ENCODE peak calls at places on chromosomes 12 and 14, in four cellular contexts. H is HCT116, I is thyroid gland, P is pancreas. T is an unnamed sample.
A peak's percentile ranks its signal among the peaks of the same experiment; 100 is the strongest.

GRCh38 chr12:107356266-107356936 is 263.1 kb upstream of the CRY1 start:
- DNase-seq in H (no peak), P (no peak), I (peak; percentile 51), T (no peak)

GRCh38 chr14:91796622-91797347 is 64.9 kb upstream of the CATSPERB start:
- DNase-seq in H (no peak), P (no peak), I (no peak), T (no peak)

GRCh38 chr14:74570696-74571095 is 41.3 kb downstream of the LTBP2 start:
- DNase-seq in P (no peak), H (no peak), I (peak; percentile 77), T (no peak)

GRCh38 chr12:6192604-6193380 is 7.4 kb upstream of the CD9 start:
- DNase-seq in I (no peak), P (no peak), H (no peak), T (no peak)

GRCh38 chr14:100104523-100105300 is 39.5 kb downstream of the EVL start:
- DNase-seq in I (no peak), H (no peak), P (no peak), T (no peak)

GRCh38 chr12:15699886-15700285 is 89.3 kb downstream of the EPS8 start:
- DNase-seq in H (no peak), P (no peak), I (no peak), T (no peak)

GRCh38 chr12:124654666-124655316 is 87.4 kb upstream of the NCOR2 start:
- DNase-seq in P (peak; percentile 73), I (peak; percentile 91), H (no peak), T (no peak)

GRCh38 chr14:104283197-104284106 is 145.1 kb downstream of the KIF26A start:
- DNase-seq in I (no peak), H (no peak), P (no peak), T (peak; percentile 71)

GRCh38 chr14:100250732-100251465 is 12.0 kb downstream of the YY1 start:
- DNase-seq in P (no peak), H (no peak), I (no peak), T (no peak)

GRCh38 chr12:132432721-132433577 is 57.0 kb upstream of the FBRSL1 start:
- DNase-seq in H (no peak), I (no peak), P (peak; percentile 41), T (no peak)

GRCh38 chr12:5944053-5944452 is 1.0 kb downstream of the ANO2 start:
- DNase-seq in H (no peak), I (no peak), P (no peak), T (no peak)

GRCh38 chr12:37666069-37666781 is 650.3 kb upstream of the ALG10B start:
- DNase-seq in H (no peak), I (no peak), P (no peak), T (no peak)

GRCh38 chr12:105935981-105936380 is 202.8 kb downstream of the NUAK1 start:
- DNase-seq in I (no peak), P (no peak), H (no peak), T (no peak)

GRCh38 chr12:7142057-7142644 is 12.0 kb downstream of the CLSTN3 start:
- DNase-seq in I (peak; percentile 51), P (no peak), H (no peak), T (peak; percentile 73)

GRCh38 chr12:12266389-12266872 is 413 bp downstream of the LRP6 start:
- DNase-seq in H (no peak), P (no peak), I (no peak), T (no peak)

GRCh38 chr12:67728296-67728666 is 79.7 kb downstream of the DYRK2 start:
- DNase-seq in P (no peak), H (no peak), I (no peak), T (no peak)

GRCh38 chr12:24244801-24245200 is 295.3 kb upstream of the SOX5 start:
- DNase-seq in P (no peak), H (no peak), I (no peak), T (no peak)

GRCh38 chr12:130710001-130710732 is 5.9 kb downstream of the RIMBP2 start:
- DNase-seq in H (no peak), I (no peak), P (no peak), T (no peak)

GRCh38 chr12:34607520-34608195 is 585.4 kb downstream of the ALG10 start:
- DNase-seq in I (no peak), P (peak; percentile 14), H (no peak), T (peak; percentile 14)

GRCh38 chr14:68548194-68549056 is 244.4 kb downstream of the ZFP36L1 start:
- DNase-seq in H (peak; percentile 82), I (no peak), P (peak; percentile 48), T (peak; percentile 60)

GRCh38 chr14:68924392-68925158 is 54.5 kb downstream of the ACTN1 start:
- DNase-seq in I (no peak), P (peak; percentile 4), H (no peak), T (no peak)

GRCh38 chr12:114834621-114835020 is 150.6 kb upstream of the TBX3 start:
- DNase-seq in H (no peak), I (no peak), P (no peak), T (no peak)

GRCh38 chr14:103393687-103394626 is 8.7 kb downstream of the MARK3 start:
- DNase-seq in P (no peak), I (peak; percentile 54), H (no peak), T (no peak)

GRCh38 chr14:26773906-26774593 is 176.2 kb upstream of the NOVA1 start:
- DNase-seq in H (no peak), I (no peak), P (no peak), T (no peak)

GRCh38 chr12:3043406-3043805 is 33.8 kb upstream of the TSPAN9 start:
- DNase-seq in H (no peak), P (no peak), I (no peak), T (no peak)

GRCh38 chr12:93541578-93542217 is 30.8 kb upstream of the SOCS2 start:
- DNase-seq in P (no peak), I (peak; percentile 47), H (no peak), T (no peak)

GRCh38 chr12:11499802-11500201 is 104.4 kb upstream of the PRB2 start:
- DNase-seq in I (no peak), P (no peak), H (no peak), T (no peak)

GRCh38 chr14:104138891-104139459 is 588 bp downstream of the KIF26A start:
- DNase-seq in P (peak; percentile 44), I (no peak), H (no peak), T (no peak)

GRCh38 chr12:14238224-14238792 is 127.2 kb upstream of the ATF7IP start:
- DNase-seq in P (no peak), H (no peak), I (no peak), T (peak; percentile 31)

GRCh38 chr12:69630191-69630590 is 19.5 kb upstream of the LRRC10 start:
- DNase-seq in P (no peak), I (no peak), H (no peak), T (no peak)

GRCh38 chr14:51318777-51319176 is 78.7 kb downstream of the TMX1 start:
- DNase-seq in P (no peak), I (no peak), H (no peak), T (no peak)

GRCh38 chr12:114407034-114407420 is 1.1 kb upstream of the TBX5 start:
- DNase-seq in P (no peak), H (no peak), I (no peak), T (no peak)

GRCh38 chr12:87931764-87932163 is 97.4 kb downstream of the C12orf50 start:
- DNase-seq in I (no peak), H (no peak), P (no peak), T (no peak)

GRCh38 chr14:67704484-67705089 is 2.9 kb downstream of the RDH12 start:
- DNase-seq in P (no peak), H (peak; percentile 72), I (no peak), T (peak; percentile 61)

GRCh38 chr12:56188786-56189335 is 422 bp downstream of the SMARCC2 start:
- DNase-seq in P (no peak), H (no peak), I (no peak), T (peak; percentile 75)

DNA sequence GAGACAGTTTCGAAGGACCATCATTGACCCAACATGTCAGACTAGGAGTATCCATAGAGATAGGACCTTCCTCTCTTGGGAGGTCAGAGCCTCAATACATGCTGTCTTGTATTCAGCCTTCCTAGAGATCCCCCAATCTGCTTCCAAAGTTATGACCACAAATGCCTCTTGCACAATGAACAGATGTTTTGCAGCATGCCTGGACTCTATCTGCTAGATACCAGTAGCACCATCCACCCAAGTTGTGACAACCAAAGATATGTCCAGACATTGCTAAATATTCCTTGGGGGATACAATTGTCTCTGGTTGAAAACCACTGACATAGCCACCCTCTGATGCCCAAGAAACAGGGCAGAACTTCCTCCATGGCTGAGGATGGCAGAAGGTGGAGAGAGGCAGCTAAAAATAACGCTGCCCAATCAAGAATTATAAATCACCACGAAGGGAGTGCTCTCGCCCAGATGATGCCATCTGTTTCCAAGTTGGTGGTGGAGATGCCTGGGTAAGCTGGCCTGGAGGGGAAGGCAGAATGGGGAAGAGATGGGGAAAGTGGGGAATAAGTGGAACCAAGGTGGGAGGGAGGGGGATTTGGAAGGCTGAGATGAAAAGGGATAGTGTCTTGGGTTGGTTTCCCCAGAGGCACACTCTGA is 42.9 kb upstream of the NOS1 start:
- DNase-seq in H (no peak), I (no peak), P (no peak), T (no peak)
- H3K9me3 ChIP-seq in H (peaks cover 5% of the 10 kb centered on the region), I (no peaks in the 10 kb centered on the region), P (no peaks in the 10 kb centered on the region), T (no peaks in the 10 kb centered on the region)

DNA sequence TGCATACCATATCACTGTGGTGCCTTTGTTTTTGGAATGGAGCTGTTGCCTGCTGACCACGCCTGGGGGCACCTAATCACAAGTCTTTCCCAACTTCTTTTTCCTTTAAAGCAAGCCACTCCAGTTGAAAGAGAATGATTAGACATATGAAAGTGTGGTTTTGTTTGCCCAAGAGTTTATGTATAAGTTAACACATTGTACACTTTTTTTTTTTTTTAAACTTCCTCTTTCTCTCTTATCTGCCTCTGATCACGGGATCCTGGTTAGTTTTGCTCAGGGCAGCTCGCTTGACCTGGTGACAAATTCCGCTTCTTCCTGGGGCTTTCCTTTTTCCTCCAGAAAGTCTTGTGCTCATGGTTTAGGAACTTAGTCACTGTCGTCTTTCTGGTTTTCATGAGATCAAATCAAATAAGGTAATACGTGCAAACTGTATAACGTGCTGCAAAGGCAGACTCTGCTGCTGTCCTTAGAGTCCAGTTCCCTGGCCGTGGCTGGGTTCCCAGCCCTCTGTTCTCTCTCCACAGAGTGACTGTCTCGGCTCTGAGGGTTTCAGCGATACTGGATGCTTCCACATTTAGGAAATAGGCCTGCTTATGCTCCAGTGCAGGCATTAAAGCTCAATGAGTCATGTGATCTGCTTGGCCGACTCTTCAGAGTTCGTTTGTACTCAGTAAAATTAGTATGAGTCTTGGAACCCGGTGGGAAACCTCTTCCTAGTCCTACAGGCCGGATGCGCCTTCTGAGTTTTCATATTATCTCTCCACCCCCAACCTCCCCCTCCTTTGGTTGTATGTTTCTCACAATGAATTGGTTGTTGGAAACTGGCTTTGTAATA is 15.2 kb downstream of the RASSF3 start:
- DNase-seq in H (peak; percentile 60), P (peak; percentile 43), I (peak; percentile 45), T (no peak)
- TF ChIP-seq CTCF in H (no peak), P (no peak), I (no peak), T (no peak)

DNA sequence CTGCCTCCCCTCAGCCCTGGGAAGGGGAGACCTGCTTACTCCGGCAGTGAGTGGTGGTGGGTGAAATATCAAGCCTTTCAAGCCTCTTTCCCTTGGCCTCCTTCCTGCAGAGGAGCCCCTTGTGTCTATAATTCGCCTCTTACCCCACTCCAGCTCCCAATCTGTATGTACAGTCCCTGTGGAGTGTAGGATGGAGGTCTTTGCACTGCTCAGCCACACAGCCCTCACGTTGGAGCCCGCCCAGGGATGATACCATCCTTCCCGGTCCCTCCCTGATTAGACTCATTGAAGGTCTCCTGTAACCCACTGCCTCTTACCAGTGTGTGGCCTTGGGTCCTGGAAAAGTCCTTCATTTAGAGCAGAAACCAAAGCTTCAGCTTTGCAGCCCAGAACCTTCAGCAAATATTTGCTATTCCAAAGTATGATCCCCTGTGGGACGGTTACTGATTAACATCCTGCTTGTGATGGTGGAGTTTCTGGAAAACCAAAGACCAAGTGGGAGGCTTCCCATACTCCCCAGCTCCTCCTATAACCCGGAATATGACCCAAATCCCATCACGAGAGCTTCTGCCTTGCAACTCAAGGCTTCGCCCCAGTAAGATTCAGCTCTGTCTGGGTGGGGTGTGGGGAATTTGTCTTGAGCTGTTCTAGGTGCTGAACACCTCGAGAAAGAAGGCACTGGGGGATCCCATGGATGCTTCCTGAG is at the start of gene SERPINA10:
- DNase-seq in H (no peak), I (no peak), P (no peak), T (no peak)
- H3K4me1 ChIP-seq in H (no peaks in the 10 kb centered on the region), I (no peaks in the 10 kb centered on the region), P (peaks cover 4% of the 10 kb centered on the region), T (peaks cover 11% of the 10 kb centered on the region)

GRCh38 chr14:105883066-105884005 is 357.0 kb downstream of the TMEM121 start:
- DNase-seq in I (no peak), P (no peak), H (no peak), T (peak; percentile 14)
- H3K9me3 ChIP-seq in I (no peaks in the 10 kb centered on the region), P (no peaks in the 10 kb centered on the region), H (no peaks in the 10 kb centered on the region), T (no peaks in the 10 kb centered on the region)

T was measured in mucosa of descending colon.